ENCODE peak calls at places on chromosomes 5 and 9, in six cellular contexts. N is stimulated activated CD8-positive, alpha-beta memory T cell treated with anti-CD3 and anti-CD28 coated beads, Interleukin-15, amount 100 ng/mL, for 24 hours; P is sciatic nerve; W is foreskin melanocyte; T is GM20000; C is ELR. M is an unnamed sample.

GRCh38 chr5:911601-912000 is 18.9 kb downstream of the TRIP13 start:
- DNase-seq in N (no peak), P (peak), W (no peak), T (no peak), C (peak), M (no peak)

GRCh38 chr9:96398582-96399334 is 15.2 kb upstream of the SLC35D2 start:
- DNase-seq in N (no peak), P (no peak), W (peak), T (peak), C (no peak), M (no peak)

GRCh38 chr5:9852686-9853085 is 222.5 kb upstream of the TAS2R1 start:
- DNase-seq in N (no peak), P (no peak), W (no peak), T (no peak), C (peak), M (no peak)

GRCh38 chr5:95668728-95669127 is 14.1 kb downstream of the SPATA9 start:
- DNase-seq in N (no peak), P (no peak), W (no peak), T (no peak), C (peak), M (no peak)

GRCh38 chr5:61394078-61394701 is 62.1 kb downstream of the ZSWIM6 start:
- DNase-seq in N (no peak), P (no peak), W (no peak), T (no peak), C (peak), M (no peak)

GRCh38 chr9:69317081-69317480 is 7.9 kb upstream of the ENTREP1 start:
- DNase-seq in N (no peak), P (no peak), W (peak), T (no peak), C (peak), M (no peak)

GRCh38 chr5:78003914-78004313 is 227.8 kb upstream of the TBCA start:
- DNase-seq in N (no peak), P (no peak), W (no peak), T (no peak), C (peak), M (no peak)

GRCh38 chr5:7422719-7423118 is 26.8 kb downstream of the ADCY2 start:
- DNase-seq in N (no peak), P (no peak), W (no peak), T (no peak), C (no peak), M (no peak)

GRCh38 chr9:108860764-108861163 is 1.3 kb upstream of the ACTL7A start:
- DNase-seq in N (no peak), P (no peak), W (no peak), T (no peak), C (no peak), M (no peak)

GRCh38 chr9:124625084-124625483 is 117.9 kb upstream of the NR5A1 start:
- DNase-seq in N (no peak), P (no peak), W (no peak), T (no peak), C (no peak), M (no peak)

GRCh38 chr5:153982206-153982605 is 56.5 kb downstream of the FAM114A2 start:
- DNase-seq in N (no peak), P (no peak), W (no peak), T (no peak), C (no peak), M (no peak)

GRCh38 chr5:158074992-158075769 is 216.2 kb upstream of the CLINT1 start:
- DNase-seq in N (peak), P (peak), W (peak), T (peak), C (peak), M (no peak)

GRCh38 chr9:70205366-70206020 is 53.3 kb upstream of the SMC5 start:
- DNase-seq in N (no peak), P (no peak), W (no peak), T (no peak), C (no peak), M (no peak)

GRCh38 chr5:113169720-113170119 is 193.1 kb downstream of the DCP2 start:
- DNase-seq in N (no peak), P (no peak), W (no peak), T (no peak), C (no peak), M (no peak)

GRCh38 chr9:94782367-94783120 is 56.0 kb downstream of the AOPEP start:
- DNase-seq in N (no peak), P (no peak), W (peak), T (no peak), C (no peak), M (no peak)

GRCh38 chr5:176413255-176413565 is 3.1 kb downstream of the CLTB start:
- DNase-seq in N (no peak), P (no peak), W (no peak), T (no peak), C (peak), M (no peak)

GRCh38 chr9:224540-225520 is 10.2 kb downstream of the DOCK8 start:
- DNase-seq in N (no peak), P (no peak), W (peak), T (no peak), C (peak), M (no peak)

GRCh38 chr5:27465140-27465539 is 426.8 kb upstream of the CDH9 start:
- DNase-seq in N (no peak), P (no peak), W (no peak), T (no peak), C (no peak), M (no peak)

GRCh38 chr5:32443541-32444190 is 874 bp downstream of the ZFR start:
- DNase-seq in N (no peak), P (peak), W (peak), T (peak), C (peak), M (no peak)

GRCh38 chr9:69963728-69964127 is 79.9 kb upstream of the MAMDC2 start:
- DNase-seq in N (no peak), P (no peak), W (no peak), T (no peak), C (no peak), M (no peak)

GRCh38 chr5:11985993-11986392 is 81.7 kb upstream of the CTNND2 start:
- DNase-seq in N (no peak), P (no peak), W (no peak), T (no peak), C (no peak), M (no peak)

GRCh38 chr9:121609845-121610637 is 41.4 kb upstream of the DAB2IP start:
- DNase-seq in N (no peak), P (no peak), W (no peak), T (no peak), C (peak), M (no peak)

GRCh38 chr5:53785924-53786323 is 225.5 kb downstream of the NDUFS4 start:
- DNase-seq in N (no peak), P (no peak), W (no peak), T (no peak), C (no peak), M (no peak)

M was measured in cortex of kidney.